ENCODE peak calls at places on chromosomes 6 and 20, in seven cellular contexts. Z is skeletal muscle cell, M is A172, F is coronary artery, E is H54, U is Right ventricle myocardium superior, Q is heart right ventricle. C is an unnamed sample.

GRCh38 chr6:53070808-53071207 is 5.6 kb downstream of the FBXO9 start:
- DNase-seq in U (no peak), E (no peak), M (no peak), F (no peak), Q (no peak), Z (no peak), C (no peak)

GRCh38 chr20:19860742-19861141 is 102.7 kb downstream of the RIN2 start:
- DNase-seq in Q (no peak), U (no peak), F (no peak), E (no peak), M (no peak), Z (no peak), C (no peak)

GRCh38 chr6:79656134-79656533 is 25.0 kb downstream of the SH3BGRL2 start:
- DNase-seq in U (no peak), M (no peak), Q (no peak), F (no peak), Z (no peak), E (no peak), C (no peak)

GRCh38 chr6:131430531-131430930 is 142.5 kb upstream of the ARG1 start:
- DNase-seq in Z (no peak), Q (no peak), U (no peak), M (no peak), F (no peak), E (no peak), C (no peak)

GRCh38 chr20:50226093-50226974 is 35.7 kb downstream of the CEBPB start:
- DNase-seq in M (peak), F (no peak), Q (no peak), E (no peak), U (peak), Z (no peak), C (no peak)

GRCh38 chr6:139868576-139868975 is 494.1 kb upstream of the CITED2 start:
- DNase-seq in E (no peak), Q (no peak), F (no peak), Z (no peak), M (no peak), U (no peak), C (no peak)

GRCh38 chr6:149862901-149863595 is 1.1 kb downstream of the LRP11 start:
- DNase-seq in Z (no peak), F (peak), E (peak), U (peak), Q (peak), M (peak), C (no peak)

GRCh38 chr6:21595951-21596378 is 2.4 kb downstream of the SOX4 start:
- DNase-seq in F (no peak), Z (no peak), E (no peak), U (no peak), Q (peak), M (no peak), C (no peak)

GRCh38 chr6:89197141-89197540 is 20.0 kb downstream of the GABRR1 start:
- DNase-seq in Q (no peak), M (no peak), E (no peak), U (no peak), F (no peak), Z (no peak), C (no peak)

GRCh38 chr20:23147964-23148720 is 62.0 kb upstream of the CD93 start:
- DNase-seq in M (peak), E (peak), F (peak), U (peak), Z (peak), Q (peak), C (no peak)

GRCh38 chr6:160167547-160168391 is 46.2 kb downstream of the SLC22A1 start:
- DNase-seq in M (no peak), U (no peak), F (no peak), Z (no peak), Q (no peak), E (no peak), C (no peak)

GRCh38 chr6:2441881-2442475 is 196.6 kb upstream of the GMDS start:
- DNase-seq in M (no peak), E (no peak), Q (no peak), F (no peak), Z (no peak), U (no peak), C (no peak)

GRCh38 chr20:8213831-8214587 is 81.9 kb downstream of the PLCB1 start:
- DNase-seq in Z (no peak), E (no peak), U (no peak), M (no peak), Q (no peak), F (no peak), C (no peak)

GRCh38 chr6:87237804-87238203 is 82.4 kb downstream of the ZNF292 start:
- DNase-seq in F (no peak), U (no peak), Q (no peak), M (peak), E (peak), Z (no peak), C (no peak)

GRCh38 chr6:35487653-35488516 is 9.0 kb downstream of the TEAD3 start:
- DNase-seq in F (no peak), Q (no peak), E (peak), M (peak), U (no peak), Z (no peak), C (no peak)